ENCODE peak calls at places on chromosomes 13 and 19, in four cellular contexts. I, V, G and D are unnamed samples.
A peak's percentile ranks its signal among the peaks of the same experiment; 100 is the strongest.

GRCh38 chr19:34962945-34963530 is 991 bp downstream of the ZNF792 start:
- DNase-seq in I (no peak), V (peak; percentile 60), G (peak; percentile 26), D (no peak)

GRCh38 chr13:109783815-109784589 is 2.4 kb downstream of the IRS2 start:
- DNase-seq in I (no peak), V (no peak), G (no peak), D (no peak)

GRCh38 chr19:55559684-55560083 is 14.3 kb upstream of the SBK3 start:
- DNase-seq in I (no peak), V (no peak), G (no peak), D (peak; percentile 75)

GRCh38 chr19:54207908-54208783 is 7.5 kb downstream of the RPS9 start:
- DNase-seq in I (no peak), V (peak; percentile 44), G (peak; percentile 100), D (no peak)

GRCh38 chr19:46388311-46389095 is 24.9 kb downstream of the CCDC8 start:
- DNase-seq in I (no peak), V (no peak), G (no peak), D (no peak)

GRCh38 chr19:17579523-17580244 is 24.2 kb downstream of the COLGALT1 start:
- DNase-seq in I (peak; percentile 93), V (peak; percentile 56), G (peak; percentile 67), D (peak; percentile 24)

GRCh38 chr19:6671960-6672359 is 2.0 kb upstream of the TNFSF14 start:
- DNase-seq in I (no peak), V (no peak), G (no peak), D (no peak)

GRCh38 chr13:21805733-21806132 is 134.9 kb downstream of the FGF9 start:
- DNase-seq in I (no peak), V (no peak), G (no peak), D (no peak)

GRCh38 chr13:30997697-30998547 is 65.5 kb downstream of the TEX26 start:
- DNase-seq in I (no peak), V (no peak), G (no peak), D (no peak)

GRCh38 chr13:39415403-39415802 is 187.6 kb downstream of the LHFPL6 start:
- DNase-seq in I (peak; percentile 6), V (peak; percentile 57), G (peak; percentile 72), D (peak; percentile 60)

GRCh38 chr13:100980171-100980570 is 305.6 kb upstream of the TMTC4 start:
- DNase-seq in I (no peak), V (no peak), G (no peak), D (no peak)

GRCh38 chr19:31408460-31409124 is 59.4 kb upstream of the TSHZ3 start:
- DNase-seq in I (peak; percentile 67), V (no peak), G (peak; percentile 98), D (no peak)

GRCh38 chr13:99312493-99312883 is 5.3 kb upstream of the GPR183 start:
- DNase-seq in I (no peak), V (no peak), G (peak; percentile 72), D (no peak)

GRCh38 chr13:113122571-113123225 is at the start of gene F10:
- DNase-seq in I (no peak), V (no peak), G (peak; percentile 67), D (no peak)

GRCh38 chr19:17557461-17557860 is 2.0 kb downstream of the COLGALT1 start:
- DNase-seq in I (no peak), V (no peak), G (no peak), D (no peak)

GRCh38 chr13:110472904-110473563 is 88.5 kb downstream of the RAB20 start:
- DNase-seq in I (no peak), V (no peak), G (no peak), D (no peak)

GRCh38 chr13:106385669-106386068 is 149.8 kb downstream of the EFNB2 start:
- DNase-seq in I (no peak), V (no peak), G (no peak), D (no peak)

GRCh38 chr13:66700336-66700735 is 529.8 kb downstream of the PCDH9 start:
- DNase-seq in I (no peak), V (no peak), G (no peak), D (no peak)

GRCh38 chr13:105565328-105565727 is 970.1 kb downstream of the EFNB2 start:
- DNase-seq in I (no peak), V (no peak), G (peak; percentile 9), D (no peak)

GRCh38 chr19:55809381-55810058 is 22.3 kb downstream of the NLRP11 start:
- DNase-seq in I (no peak), V (peak; percentile 80), G (peak; percentile 53), D (peak; percentile 88)

GRCh38 chr19:30222428-30222873 is 149.7 kb upstream of the ZNF536 start:
- DNase-seq in I (no peak), V (no peak), G (no peak), D (no peak)

GRCh38 chr13:40026174-40026585 is 370.7 kb downstream of the COG6 start:
- DNase-seq in I (no peak), V (no peak), G (no peak), D (no peak)

GRCh38 chr19:42544146-42544545 is 15.9 kb upstream of the CEACAM1 start:
- DNase-seq in I (no peak), V (no peak), G (no peak), D (no peak)

GRCh38 chr13:86974995-86975328 is 696.2 kb upstream of the SLITRK5 start:
- DNase-seq in I (no peak), V (no peak), G (no peak), D (no peak)

GRCh38 chr13:43676320-43676719 is 110.5 kb downstream of the ENOX1 start:
- DNase-seq in I (no peak), V (peak; percentile 2), G (no peak), D (no peak)

GRCh38 chr13:30395192-30396158 is 26.8 kb upstream of the UBE2L5 start:
- DNase-seq in I (peak; percentile 67), V (peak; percentile 87), G (peak; percentile 97), D (peak; percentile 51)

GRCh38 chr13:76597868-76598267 is 288.3 kb downstream of the KCTD12 start:
- DNase-seq in I (no peak), V (no peak), G (no peak), D (peak; percentile 46)

GRCh38 chr19:39927076-39927475 is 7.4 kb downstream of the FCGBP start:
- DNase-seq in I (no peak), V (no peak), G (no peak), D (no peak)

GRCh38 chr13:52695856-52696255 is 43.2 kb downstream of the SUGT1 start:
- DNase-seq in I (no peak), V (no peak), G (peak; percentile 42), D (no peak)

GRCh38 chr13:84917252-84917878 is 881.9 kb downstream of the SLITRK6 start:
- DNase-seq in I (peak; percentile 12), V (no peak), G (peak; percentile 54), D (peak; percentile 48)

GRCh38 chr13:75612354-75612753 is 23.8 kb upstream of the LMO7 start:
- DNase-seq in I (no peak), V (no peak), G (no peak), D (no peak)

GRCh38 chr19:49019242-49019932 is 2.5 kb upstream of the LHB start:
- DNase-seq in I (peak; percentile 70), V (peak; percentile 54), G (no peak), D (peak; percentile 72)

GRCh38 chr13:92187378-92187989 is 789.1 kb downstream of the GPC5 start:
- DNase-seq in I (peak; percentile 4), V (peak; percentile 11), G (peak; percentile 71), D (peak; percentile 60)

GRCh38 chr19:35347171-35347929 is at the start of gene FFAR1:
- DNase-seq in I (no peak), V (no peak), G (no peak), D (no peak)

GRCh38 chr19:15124572-15125231 is 17.5 kb downstream of the SYDE1 start:
- DNase-seq in I (no peak), V (peak; percentile 23), G (no peak), D (peak; percentile 49)

GRCh38 chr19:55171440-55171839 is 5.0 kb upstream of the DNAAF3 start:
- DNase-seq in I (no peak), V (no peak), G (no peak), D (no peak)

GRCh38 chr19:34649886-34650543 is 26.9 kb downstream of the SCGB2B2 start:
- DNase-seq in I (no peak), V (no peak), G (no peak), D (no peak)

GRCh38 chr19:39351537-39352037 is 9.4 kb downstream of the SAMD4B start:
- DNase-seq in I (no peak), V (peak; percentile 5), G (no peak), D (no peak)